ENCODE peak calls at places on chromosomes 12 and 14, in four cellular contexts. V, I, C and H are unnamed samples.
A peak's percentile ranks its signal among the peaks of the same experiment; 100 is the strongest.

GRCh38 chr12:68374315-68374982 is 42.3 kb upstream of the MDM1 start:
- DNase-seq in I (no peak), V (no peak), C (no peak), H (no peak)

GRCh38 chr14:102096569-102097188 is 9.8 kb upstream of the HSP90AA1 start:
- DNase-seq in I (peak; percentile 67), C (peak; percentile 63), V (peak; percentile 87), H (peak; percentile 73)

GRCh38 chr14:89058707-89059106 is 234.3 kb downstream of the TTC8 start:
- DNase-seq in V (no peak), I (no peak), C (no peak), H (no peak)

GRCh38 chr12:57727758-57728395 is 10.7 kb downstream of the AGAP2 start:
- DNase-seq in C (no peak), I (no peak), V (peak; percentile 68), H (no peak)

GRCh38 chr12:121209629-121210572 is at the start of gene P2RX4:
- DNase-seq in V (peak; percentile 86), I (peak; percentile 94), C (peak; percentile 64), H (peak; percentile 87)

GRCh38 chr14:65948302-65948701 is 535.8 kb downstream of the FUT8 start:
- DNase-seq in I (no peak), V (no peak), C (peak; percentile 22), H (no peak)

GRCh38 chr14:69708586-69709169 is 58.3 kb upstream of the SRSF5 start:
- DNase-seq in V (peak; percentile 66), C (peak; percentile 41), I (no peak), H (peak; percentile 44)

GRCh38 chr12:117042171-117042809 is 56.9 kb downstream of the TESC start:
- DNase-seq in I (peak; percentile 98), C (peak; percentile 45), V (no peak), H (no peak)

GRCh38 chr12:49603721-49604120 is 1.7 kb downstream of the FAM186B start:
- DNase-seq in V (no peak), I (no peak), C (no peak), H (no peak)

GRCh38 chr14:43145361-43145760 is 1361.7 kb downstream of the FSCB start:
- DNase-seq in C (no peak), I (no peak), V (no peak), H (no peak)

GRCh38 chr14:99615497-99616245 is 11.7 kb upstream of the CCDC85C start:
- DNase-seq in C (no peak), V (no peak), I (no peak), H (no peak)

GRCh38 chr12:120944645-120945217 is 33.6 kb upstream of the HNF1A start:
- DNase-seq in V (peak; percentile 81), C (no peak), I (peak; percentile 66), H (peak; percentile 70)

GRCh38 chr12:67813509-67813908 is 165.0 kb downstream of the DYRK2 start:
- DNase-seq in C (no peak), V (no peak), I (no peak), H (no peak)

GRCh38 chr12:106739815-106740552 is 34.5 kb upstream of the RIC8B start:
- DNase-seq in C (no peak), I (peak; percentile 63), V (no peak), H (no peak)

GRCh38 chr14:30610719-30611388 is 11.3 kb upstream of the SCFD1 start:
- DNase-seq in C (peak; percentile 75), V (no peak), I (peak; percentile 38), H (peak; percentile 23)

GRCh38 chr12:109994262-109995175 is 1.6 kb downstream of the GIT2 start:
- DNase-seq in C (no peak), V (no peak), I (no peak), H (no peak)

GRCh38 chr14:77151245-77151644 is 9.7 kb upstream of the ZDHHC22 start:
- DNase-seq in I (peak; percentile 31), C (no peak), V (peak; percentile 64), H (peak; percentile 66)

GRCh38 chr12:53750812-53751335 is 905 bp downstream of the CISTR start:
- DNase-seq in I (no peak), V (peak; percentile 52), C (no peak), H (no peak)

GRCh38 chr14:94375552-94376107 is 12.8 kb downstream of the SERPINA1 start:
- DNase-seq in I (no peak), V (no peak), C (no peak), H (no peak)

GRCh38 chr12:106193404-106194215 is 54.2 kb downstream of the CKAP4 start:
- DNase-seq in I (no peak), V (no peak), C (no peak), H (no peak)

DNA sequence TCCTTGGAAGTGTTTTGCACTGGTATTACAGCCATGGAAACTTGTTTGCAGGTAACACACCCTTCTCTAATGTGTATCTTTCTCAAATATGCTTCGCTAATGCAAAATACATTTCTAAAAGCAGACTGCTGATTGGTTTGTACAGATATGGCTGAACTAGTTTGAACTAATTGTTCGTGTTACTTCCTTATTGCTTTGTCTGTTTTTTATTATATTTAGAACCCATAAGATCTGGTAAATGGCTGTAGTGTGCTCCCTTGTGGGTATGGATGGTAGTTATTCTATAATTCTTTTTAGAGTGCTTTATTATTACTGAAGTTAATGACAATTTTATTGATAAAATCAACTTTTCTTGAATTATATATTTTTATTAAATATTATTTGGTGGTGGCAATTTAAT is 53.0 kb downstream of the ATF7IP start:
- DNase-seq in V (no peak), C (no peak), I (no peak), H (no peak)
- TF ChIP-seq ELF4 in V (no peak), C (no peak), I (no peak), H (no peak)

DNA sequence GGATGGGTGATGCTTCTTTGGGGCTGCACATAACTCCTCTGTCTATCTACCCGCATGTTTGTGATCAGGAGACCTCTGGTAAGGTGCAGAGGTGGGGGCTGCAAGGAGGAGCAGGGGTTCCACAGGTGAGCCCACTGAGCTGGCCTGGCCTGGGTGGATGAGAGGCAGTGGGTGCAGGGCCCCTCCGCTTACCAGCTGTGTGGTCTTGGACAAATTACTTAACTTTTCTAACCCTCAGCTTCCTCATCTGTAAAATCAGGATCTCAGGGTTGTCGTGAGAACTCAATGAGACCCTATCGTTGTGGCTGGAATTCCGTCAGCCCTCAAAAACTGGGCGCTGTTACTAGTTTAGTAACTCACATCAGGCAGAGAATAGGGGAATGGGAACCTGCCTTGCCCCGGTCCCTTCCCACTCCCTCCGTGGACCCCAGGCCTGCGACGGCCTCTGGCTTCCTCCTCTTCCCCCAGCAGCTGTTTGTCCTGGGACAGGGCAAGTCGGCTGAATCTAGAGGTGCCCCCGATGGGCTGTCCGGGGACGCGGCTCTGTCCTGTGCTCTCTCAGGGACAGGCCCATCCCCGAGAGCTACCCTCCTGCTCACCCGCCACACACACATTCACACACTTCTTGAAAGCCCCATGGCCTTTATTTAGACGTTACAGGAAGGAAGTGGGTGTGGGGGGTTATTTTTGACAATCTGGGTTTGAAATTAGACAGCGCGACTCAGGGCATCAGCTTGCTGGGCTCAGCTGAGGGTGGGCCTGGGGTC is 7.6 kb downstream of the PTPN6 start:
- DNase-seq in C (no peak), I (no peak), V (no peak), H (no peak)
- TF ChIP-seq ELF4 in C (no peak), I (no peak), V (no peak), H (no peak)

GRCh38 chr12:44117368-44117767 is 281.5 kb downstream of the TMEM117 start:
- DNase-seq in I (no peak), C (no peak), V (no peak), H (no peak)
- TF ChIP-seq ELF4 in I (no peak), C (no peak), V (no peak), H (no peak)

GRCh38 chr12:32517966-32518365 is 118.6 kb downstream of the FGD4 start:
- DNase-seq in V (no peak), C (no peak), I (no peak), H (no peak)

GRCh38 chr12:32519047-32519446 is 119.7 kb downstream of the FGD4 start:
- DNase-seq in C (no peak), V (no peak), I (no peak), H (no peak)

GRCh38 chr12:32522322-32523221 is 123.2 kb downstream of the FGD4 start:
- DNase-seq in V (no peak), C (no peak), I (no peak), H (no peak)
- TF ChIP-seq ELF4 in V (no peak), C (no peak), I (no peak), H (no peak)

GRCh38 chr12:46660276-46660675 is 165.5 kb downstream of the SLC38A4 start:
- DNase-seq in V (no peak), C (no peak), I (no peak), H (no peak)
- TF ChIP-seq ELF4 in V (no peak), C (no peak), I (no peak), H (no peak)